ENCODE peak calls at places on chromosome 1, in four cellular contexts. F is lower leg skin, M is upper lobe of left lung, S is esophagus squamous epithelium. C is an unnamed sample.
A peak's percentile ranks its signal among the peaks of the same experiment; 100 is the strongest.

GRCh38 chr1:37726746-37727145 is 34.4 kb downstream of the CDCA8 start:
- DNase-seq in F (no peak), M (no peak), S (no peak), C (no peak)

GRCh38 chr1:151056574-151056973 is 2.8 kb downstream of the CDC42SE1 start:
- DNase-seq in M (no peak), S (no peak), F (no peak), C (no peak)

GRCh38 chr1:31644560-31645273 is at the start of gene PEF1:
- DNase-seq in S (peak; percentile 95), M (peak; percentile 99), F (peak; percentile 100), C (peak; percentile 92)

GRCh38 chr1:192579319-192579738 is 3.8 kb downstream of the RGS1 start:
- DNase-seq in F (no peak), S (no peak), M (no peak), C (no peak)

GRCh38 chr1:152036316-152037216 is at the start of gene S100A11:
- DNase-seq in F (peak; percentile 98), S (peak; percentile 27), M (peak; percentile 96), C (peak; percentile 67)

GRCh38 chr1:113966013-113966412 is 13.3 kb upstream of the OLFML3 start:
- DNase-seq in M (no peak), F (no peak), S (no peak), C (no peak)

GRCh38 chr1:51044834-51045233 is 57.2 kb upstream of the C1orf185 start:
- DNase-seq in S (no peak), F (no peak), M (no peak), C (no peak)

GRCh38 chr1:172537827-172538391 is 5.0 kb downstream of the SUCO start:
- DNase-seq in F (no peak), S (no peak), M (no peak), C (no peak)

GRCh38 chr1:241751524-241751923 is 96.5 kb upstream of the EXO1 start:
- DNase-seq in F (no peak), S (no peak), M (no peak), C (no peak)

GRCh38 chr1:76289692-76290091 is 215.1 kb downstream of the ST6GALNAC3 start:
- DNase-seq in S (no peak), M (no peak), F (no peak), C (no peak)

GRCh38 chr1:173532237-173532636 is 55.1 kb downstream of the PRDX6 start:
- DNase-seq in M (no peak), F (no peak), S (no peak), C (no peak)

GRCh38 chr1:8343464-8344001 is 25.6 kb downstream of the SLC45A1 start:
- DNase-seq in M (peak; percentile 58), S (no peak), F (peak; percentile 94), C (peak; percentile 68)

GRCh38 chr1:228697209-228698016 is 37.9 kb upstream of the RHOU start:
- DNase-seq in F (peak; percentile 95), S (no peak), M (peak; percentile 46), C (no peak)

GRCh38 chr1:181077576-181078242 is 10.8 kb upstream of the IER5 start:
- DNase-seq in M (no peak), F (no peak), S (no peak), C (peak; percentile 54)

DNA sequence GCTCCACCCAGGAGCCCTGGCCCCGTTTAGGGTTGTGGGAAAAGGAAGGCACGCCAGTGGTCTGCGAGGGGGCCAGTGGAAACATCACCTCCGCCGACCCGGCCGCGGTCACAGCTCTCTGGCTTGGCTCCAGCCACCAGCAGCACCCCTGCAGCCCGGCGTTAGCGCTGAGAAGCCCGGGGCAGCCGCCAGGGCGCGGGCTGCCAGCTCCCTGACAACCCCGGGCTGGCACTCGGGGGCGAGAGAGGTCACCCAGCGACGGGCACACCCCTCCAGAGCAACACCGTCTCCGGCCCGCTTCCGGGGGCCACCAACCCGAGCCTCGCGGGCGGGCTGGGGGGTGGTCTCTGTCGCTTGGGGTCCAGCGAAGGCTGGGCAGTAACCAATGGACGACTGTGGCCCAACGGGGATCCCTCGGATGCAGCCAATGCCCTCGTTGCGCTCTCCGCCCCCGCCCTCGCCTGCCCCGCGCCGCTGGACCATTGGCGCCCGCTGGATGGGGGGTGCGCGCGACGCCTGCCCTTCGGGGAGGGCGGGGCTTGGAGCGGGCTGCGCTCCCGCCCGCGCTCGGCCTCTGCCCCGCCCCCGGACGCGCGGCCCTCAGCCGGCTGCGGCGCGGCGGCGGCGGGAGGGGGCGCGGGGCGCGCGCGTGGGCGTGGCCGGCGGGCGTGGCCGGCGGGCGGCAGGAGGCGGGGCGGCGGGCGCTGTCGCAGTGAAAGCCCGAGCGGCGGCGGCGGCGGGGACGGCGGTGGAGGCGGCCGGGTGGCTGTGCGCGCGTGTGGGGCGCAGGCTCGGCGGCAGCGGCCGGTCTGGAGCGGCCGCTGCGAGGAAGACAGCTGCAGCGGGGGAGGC is at the start of gene MAN1C1:
- DNase-seq in S (no peak), M (peak; percentile 90), F (peak; percentile 95), C (peak; percentile 96)
- TF ChIP-seq POLR2A in S (peak; percentile 43), M (peak; percentile 57), F (no peak), C (peak; percentile 20)

GRCh38 chr1:33349081-33349759 is 28.3 kb upstream of the A3GALT2 start:
- DNase-seq in F (no peak), S (no peak), M (peak; percentile 57), C (peak; percentile 49)

GRCh38 chr1:33348676-33349080 is 27.8 kb upstream of the A3GALT2 start:
- DNase-seq in M (peak; percentile 58), F (peak; percentile 82), S (no peak), C (no peak)

GRCh38 chr1:33350611-33351280 is 29.8 kb upstream of the A3GALT2 start:
- DNase-seq in M (no peak), F (no peak), S (no peak), C (no peak)

GRCh38 chr1:33351281-33351660 is 30.4 kb upstream of the A3GALT2 start:
- DNase-seq in M (no peak), S (no peak), F (no peak), C (no peak)

GRCh38 chr1:33349778-33350610 is 29.1 kb upstream of the A3GALT2 start:
- DNase-seq in S (no peak), F (peak; percentile 97), M (peak; percentile 93), C (peak; percentile 96)
- TF ChIP-seq POLR2A in S (peak; percentile 46), F (no peak), M (peak; percentile 86), C (peak; percentile 62)

GRCh38 chr1:110387048-110387748 is 3.6 kb downstream of the SLC16A4 start:
- DNase-seq in M (no peak), S (no peak), F (no peak), C (no peak)

GRCh38 chr1:110393286-110393685 is 2.5 kb upstream of the SLC16A4 start:
- DNase-seq in S (no peak), F (no peak), M (no peak), C (no peak)

GRCh38 chr1:110390096-110390495 is 730 bp downstream of the SLC16A4 start:
- DNase-seq in F (no peak), S (no peak), M (peak; percentile 81), C (no peak)

GRCh38 chr1:110393691-110394564 is 3.1 kb upstream of the SLC16A4 start:
- DNase-seq in M (no peak), F (no peak), S (no peak), C (peak; percentile 26)

GRCh38 chr1:110390692-110391232 is at the start of gene SLC16A4:
- DNase-seq in S (no peak), F (no peak), M (peak; percentile 55), C (no peak)
- TF ChIP-seq POLR2A in S (no peak), F (no peak), M (peak; percentile 44), C (no peak)

DNA sequence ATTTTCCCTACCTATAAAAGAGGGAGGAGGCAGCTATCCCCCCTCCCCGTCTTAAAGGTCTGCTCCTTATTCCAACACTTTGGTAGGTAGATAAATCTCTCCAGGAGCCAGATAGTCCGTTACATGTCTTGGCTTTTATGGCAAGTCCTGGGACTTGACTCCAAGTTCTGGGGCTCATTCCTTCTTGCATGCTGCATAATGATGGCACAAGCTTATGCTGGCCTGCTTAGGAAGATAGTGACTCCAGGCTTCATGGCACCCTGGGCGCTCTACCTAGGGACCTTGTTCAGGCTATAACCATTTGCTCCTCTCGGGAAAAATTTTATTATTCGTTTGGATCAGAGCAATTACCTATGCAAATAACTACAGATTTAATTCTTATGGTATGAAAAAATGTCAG is 3.7 kb downstream of the SLAMF1 start:
- DNase-seq in F (no peak), M (no peak), S (no peak), C (no peak)
- TF ChIP-seq POLR2A in F (no peak), M (no peak), S (no peak), C (no peak)

GRCh38 chr1:200880212-200880611 is 7.4 kb downstream of the GPR25 start:
- DNase-seq in F (peak; percentile 39), M (no peak), S (no peak), C (no peak)
- TF ChIP-seq POLR2A in F (no peak), M (no peak), S (no peak), C (no peak)

GRCh38 chr1:155300024-155300423 is 1.2 kb downstream of the PKLR start:
- DNase-seq in M (no peak), F (no peak), S (no peak), C (no peak)

GRCh38 chr1:155300553-155301329 is 497 bp downstream of the PKLR start:
- DNase-seq in S (no peak), F (no peak), M (no peak), C (no peak)

GRCh38 chr1:155304558-155305063 is 3.4 kb upstream of the PKLR start:
- DNase-seq in S (no peak), F (no peak), M (no peak), C (no peak)

GRCh38 chr1:155297431-155297830 is 3.8 kb downstream of the PKLR start:
- DNase-seq in F (no peak), S (no peak), M (no peak), C (no peak)

GRCh38 chr1:155301342-155301841 is at the start of gene PKLR:
- DNase-seq in F (no peak), M (no peak), S (no peak), C (no peak)
- TF ChIP-seq POLR2A in F (no peak), M (no peak), S (no peak), C (no peak)

C was measured in H54.